ENCODE peak calls at places on chromosome 2, in eight cellular contexts. N is AG04450; L is stimulated activated CD4-positive, alpha-beta T cell treated with anti-CD3 and anti-CD28 coated beads, TNF-alpha, amount 100 ng/mL, for 4 hours; X is NCI-H345; P is T1000; M is astrocyte of the spinal cord; I is neuronal stem cell; V is heart right ventricle. C is an unnamed sample.

GRCh38 chr2:153871231-153872221 is at the start of gene GALNT13:
- DNase-seq in N (no peak), L (no peak), X (peak), P (peak), M (peak), I (peak), V (peak), C (no peak)

GRCh38 chr2:96870631-96871255 is 863 bp upstream of the SEMA4C start:
- DNase-seq in N (no peak), L (no peak), X (peak), P (no peak), M (peak), I (no peak), V (peak), C (no peak)

GRCh38 chr2:205678743-205679142 is 3.6 kb upstream of the NRP2 start:
- DNase-seq in N (no peak), L (no peak), X (no peak), P (no peak), M (no peak), I (no peak), V (no peak), C (no peak)

GRCh38 chr2:72964146-72964525 is 46.8 kb downstream of the EMX1 start:
- DNase-seq in N (no peak), L (no peak), X (no peak), P (no peak), M (no peak), I (no peak), V (no peak), C (no peak)

GRCh38 chr2:120403676-120404075 is 57.7 kb downstream of the INHBB start:
- DNase-seq in N (no peak), L (no peak), X (no peak), P (no peak), M (no peak), I (no peak), V (no peak), C (no peak)

GRCh38 chr2:220674033-220674432 is 898.1 kb downstream of the EPHA4 start:
- DNase-seq in N (no peak), L (no peak), X (no peak), P (no peak), M (no peak), I (no peak), V (no peak), C (no peak)

GRCh38 chr2:190318931-190319556 is 582 bp downstream of the HIBCH start:
- DNase-seq in N (no peak), L (no peak), X (no peak), P (no peak), M (peak), I (no peak), V (no peak), C (no peak)

GRCh38 chr2:214492152-214492551 is 81.3 kb downstream of the VWC2L start:
- DNase-seq in N (no peak), L (no peak), X (peak), P (no peak), M (no peak), I (no peak), V (no peak), C (no peak)

GRCh38 chr2:227655454-227655853 is 11.2 kb upstream of the SCYGR5 start:
- DNase-seq in N (peak), L (no peak), X (no peak), P (peak), M (peak), I (no peak), V (no peak), C (no peak)

GRCh38 chr2:102129082-102129481 is 13.5 kb upstream of the IL1R1 start:
- DNase-seq in N (no peak), L (no peak), X (no peak), P (no peak), M (no peak), I (no peak), V (no peak), C (no peak)

GRCh38 chr2:168490916-168491605 is 35.0 kb downstream of the CERS6 start:
- DNase-seq in N (no peak), L (no peak), X (no peak), P (no peak), M (no peak), I (no peak), V (no peak), C (no peak)

GRCh38 chr2:231190531-231191197 is 7.8 kb upstream of the ARMC9 start:
- DNase-seq in N (no peak), L (no peak), X (no peak), P (no peak), M (peak), I (no peak), V (peak), C (peak)

GRCh38 chr2:23121968-23122648 is 262.9 kb upstream of the KLHL29 start:
- DNase-seq in N (no peak), L (no peak), X (no peak), P (no peak), M (no peak), I (no peak), V (no peak), C (no peak)

GRCh38 chr2:231204581-231204980 is 6.2 kb downstream of the ARMC9 start:
- DNase-seq in N (no peak), L (no peak), X (no peak), P (no peak), M (no peak), I (no peak), V (no peak), C (no peak)

GRCh38 chr2:135985826-135986393 is 484 bp upstream of the DARS1 start:
- DNase-seq in N (no peak), L (no peak), X (no peak), P (no peak), M (no peak), I (no peak), V (no peak), C (no peak)

GRCh38 chr2:79139423-79139822 is 19.1 kb downstream of the REG1A start:
- DNase-seq in N (no peak), L (no peak), X (no peak), P (no peak), M (no peak), I (no peak), V (no peak), C (no peak)

GRCh38 chr2:28544405-28544914 is 48.6 kb downstream of the PLB1 start:
- DNase-seq in N (no peak), L (no peak), X (no peak), P (no peak), M (no peak), I (peak), V (no peak), C (no peak)

GRCh38 chr2:175207741-175208438 is 26.4 kb upstream of the ATP5MC3 start:
- DNase-seq in N (no peak), L (no peak), X (peak), P (no peak), M (no peak), I (no peak), V (peak), C (peak)

GRCh38 chr2:98346259-98347236 is at the start of gene CNGA3:
- DNase-seq in N (no peak), L (no peak), X (no peak), P (no peak), M (peak), I (peak), V (no peak), C (no peak)

GRCh38 chr2:9228088-9228751 is 21.6 kb downstream of the ASAP2 start:
- DNase-seq in N (no peak), L (no peak), X (no peak), P (no peak), M (no peak), I (no peak), V (no peak), C (no peak)

GRCh38 chr2:227349989-227350648 is 25.1 kb downstream of the MFF start:
- DNase-seq in N (no peak), L (no peak), X (no peak), P (no peak), M (no peak), I (no peak), V (no peak), C (no peak)

GRCh38 chr2:98828793-98829371 is 98.0 kb upstream of the MGAT4A start:
- DNase-seq in N (no peak), L (no peak), X (no peak), P (no peak), M (no peak), I (no peak), V (no peak), C (no peak)

GRCh38 chr2:84781942-84782716 is 98.8 kb downstream of the TRABD2A start:
- DNase-seq in N (no peak), L (peak), X (no peak), P (no peak), M (no peak), I (no peak), V (no peak), C (no peak)

C was measured in heart left ventricle.